ENCODE peak calls at places on chromosome 6, in nine cellular contexts. Y is HCT116; T is mucosa of descending colon; Z is lung; Q is transverse colon; M is uterus; J is SJCRH30; I is CD4-positive, alpha-beta memory T cell; S is ovary. D is an unnamed sample. For H3K9me3, the result is how much of the 10 kb centered on the place peaks cover.

GRCh38 chr6:112049051-112049799 is 4.7 kb upstream of the CCN6 start:
- DNase-seq in T (no peak), Y (no peak), J (no peak), Q (no peak), S (no peak), Z (no peak), M (no peak), I (no peak), D (no peak)

GRCh38 chr6:11702039-11702795 is 76.4 kb downstream of the ADTRP start:
- DNase-seq in J (no peak), Y (no peak), T (no peak), Q (no peak), S (no peak), I (no peak), Z (no peak), M (no peak), D (no peak)

GRCh38 chr6:33298773-33299236 is at the start of gene RGL2:
- DNase-seq in M (peak), T (peak), Q (peak), I (no peak), S (peak), J (peak), Z (peak), Y (no peak), D (peak)

GRCh38 chr6:134550604-134551003 is 232.7 kb upstream of the SGK1 start:
- DNase-seq in Z (no peak), J (no peak), I (no peak), Q (no peak), M (no peak), T (no peak), Y (no peak), S (no peak), D (no peak)

GRCh38 chr6:36357872-36358234 is 21.2 kb upstream of the BNIP5 start:
- DNase-seq in Y (no peak), S (no peak), J (no peak), Z (no peak), T (no peak), Q (no peak), M (no peak), I (no peak), D (no peak)

GRCh38 chr6:1613631-1614447 is 4.1 kb downstream of the FOXC1 start:
- DNase-seq in J (no peak), Z (no peak), S (peak), T (no peak), M (no peak), I (no peak), Q (no peak), Y (no peak), D (no peak)

GRCh38 chr6:85641522-85641915 is 1.2 kb downstream of the SYNCRIP start:
- DNase-seq in T (no peak), M (no peak), S (no peak), Z (no peak), J (no peak), I (no peak), Q (no peak), Y (no peak), D (no peak)

GRCh38 chr6:11393713-11394627 is 143.6 kb upstream of the TMEM170B start:
- DNase-seq in I (no peak), T (no peak), Q (no peak), Y (no peak), S (no peak), Z (no peak), J (peak), M (no peak), D (no peak)

GRCh38 chr6:134437376-134437775 is 119.5 kb upstream of the SGK1 start:
- DNase-seq in I (no peak), Y (no peak), S (no peak), T (no peak), M (no peak), Z (no peak), Q (peak), J (no peak), D (peak)

GRCh38 chr6:30618270-30618787 is 689 bp downstream of the MRPS18B start:
- DNase-seq in J (peak), Z (no peak), Q (peak), I (no peak), S (no peak), Y (no peak), M (no peak), T (peak), D (no peak)

GRCh38 chr6:154112181-154112809 is 73.3 kb downstream of the OPRM1 start:
- DNase-seq in J (no peak), Q (no peak), S (no peak), Y (no peak), Z (no peak), T (no peak), I (no peak), M (no peak), D (no peak)

GRCh38 chr6:149190228-149190831 is 127.2 kb upstream of the TAB2 start:
- DNase-seq in I (peak), M (no peak), Q (peak), T (peak), Z (peak), S (no peak), Y (no peak), J (peak), D (no peak)

GRCh38 chr6:45677381-45677992 is 299.8 kb upstream of the SUPT3H start:
- DNase-seq in Z (no peak), J (peak), T (peak), Q (peak), Y (no peak), M (peak), I (peak), S (no peak), D (no peak)

GRCh38 chr6:104952911-104953409 is 3.9 kb upstream of the LIN28B start:
- DNase-seq in J (no peak), M (no peak), Z (no peak), Q (no peak), Y (no peak), I (no peak), S (no peak), T (no peak), D (no peak)

GRCh38 chr6:20575125-20575524 is 40.9 kb downstream of the CDKAL1 start:
- DNase-seq in T (peak), S (no peak), I (no peak), Z (no peak), Q (no peak), Y (no peak), M (no peak), J (no peak), D (no peak)

GRCh38 chr6:117908246-117909107 is 1.4 kb downstream of the SLC35F1 start:
- DNase-seq in J (no peak), Z (no peak), S (peak), I (no peak), Q (no peak), Y (no peak), M (peak), T (no peak), D (no peak)

GRCh38 chr6:27532820-27533538 is 60.1 kb upstream of the ZNF184 start:
- DNase-seq in S (no peak), I (no peak), Y (peak), Z (no peak), Q (no peak), M (no peak), J (no peak), T (no peak), D (no peak)

GRCh38 chr6:90715093-90715655 is 128.3 kb upstream of the MAP3K7 start:
- DNase-seq in Q (no peak), S (peak), M (peak), I (no peak), Z (no peak), J (no peak), T (no peak), Y (no peak), D (no peak)

GRCh38 chr6:2055914-2056313 is 189.5 kb downstream of the GMDS start:
- DNase-seq in I (no peak), M (no peak), Y (no peak), T (no peak), S (no peak), Z (no peak), J (no peak), Q (no peak), D (no peak)

GRCh38 chr6:155378284-155378683 is 64.0 kb upstream of the TFB1M start:
- DNase-seq in T (no peak), Y (no peak), J (no peak), Z (no peak), M (no peak), I (no peak), S (no peak), Q (no peak), D (no peak)

GRCh38 chr6:49556429-49556837 is 6.0 kb downstream of the C6orf141 start:
- DNase-seq in Y (peak), T (peak), J (no peak), M (no peak), Q (peak), I (no peak), S (no peak), Z (peak), D (no peak)

GRCh38 chr6:13590574-13591153 is 16.3 kb downstream of the SIRT5 start:
- DNase-seq in J (no peak), Y (no peak), Q (no peak), T (no peak), I (no peak), S (no peak), Z (no peak), M (no peak), D (no peak)

GRCh38 chr6:156782691-156783320 is 5.6 kb downstream of the ARID1B start:
- DNase-seq in I (no peak), Y (no peak), Z (no peak), M (no peak), J (no peak), T (no peak), S (no peak), Q (no peak), D (no peak)

GRCh38 chr6:42204768-42205282 is 10.1 kb upstream of the GUCA1B start:
- DNase-seq in T (no peak), S (no peak), I (no peak), J (no peak), Y (no peak), Z (no peak), M (no peak), Q (no peak), D (no peak)

GRCh38 chr6:169428532-169428931 is 174.9 kb upstream of the THBS2 start:
- DNase-seq in T (no peak), I (no peak), Q (no peak), Z (no peak), M (peak), Y (no peak), S (peak), J (peak), D (no peak)

GRCh38 chr6:71190809-71191208 is 97.8 kb upstream of the OGFRL1 start:
- DNase-seq in T (no peak), I (peak), J (no peak), Z (no peak), Q (no peak), S (no peak), M (no peak), Y (no peak), D (no peak)

GRCh38 chr6:103797738-103798137 is 1062.0 kb downstream of the HACE1 start:
- DNase-seq in J (no peak), Z (no peak), Y (no peak), Q (no peak), S (no peak), I (no peak), T (no peak), M (no peak), D (no peak)

GRCh38 chr6:148109732-148110131 is 232.9 kb upstream of the SASH1 start:
- DNase-seq in Z (peak), Y (no peak), J (no peak), I (no peak), T (peak), S (no peak), Q (no peak), M (no peak), D (no peak)

GRCh38 chr6:78700997-78701396 is 166.4 kb upstream of the IRAK1BP1 start:
- DNase-seq in I (no peak), J (no peak), Y (no peak), Q (no peak), M (no peak), Z (no peak), S (no peak), T (no peak), D (no peak)

GRCh38 chr6:4603291-4603690 is 172.9 kb upstream of the CDYL start:
- DNase-seq in Z (peak), I (no peak), M (no peak), T (no peak), Y (peak), Q (peak), S (no peak), J (no peak), D (peak)

GRCh38 chr6:26338810-26339209 is 26.2 kb upstream of the BTN3A2 start:
- DNase-seq in Y (no peak), I (no peak), M (no peak), Q (no peak), Z (no peak), T (no peak), J (no peak), S (no peak), D (no peak)

GRCh38 chr6:52253494-52253893 is 9.2 kb upstream of the IL17F start:
- DNase-seq in S (no peak), Q (no peak), J (no peak), M (no peak), T (no peak), Z (no peak), I (no peak), Y (no peak), D (no peak)

GRCh38 chr6:88662653-88663174 is 300.7 kb downstream of the RNGTT start:
- DNase-seq in Y (no peak), T (no peak), M (no peak), S (no peak), Z (no peak), Q (no peak), I (no peak), J (no peak), D (no peak)
- H3K9me3 ChIP-seq in Y (under half), T (under half), M (under half), S (under half), Z (under half), Q (under half), I (under half), J (under half), D (under half)

GRCh38 chr6:16630035-16630643 is 131.1 kb downstream of the ATXN1 start:
- DNase-seq in M (no peak), S (no peak), T (no peak), J (no peak), Z (no peak), Y (no peak), I (no peak), Q (no peak), D (no peak)
- H3K4me3 ChIP-seq in M (no peak), S (no peak), T (no peak), J (no peak), Z (no peak), Y (no peak), I (no peak), Q (no peak), D (no peak)

GRCh38 chr6:167496707-167497106 is 171.8 kb downstream of the TTLL2 start:
- DNase-seq in M (no peak), T (no peak), Z (no peak), I (no peak), Q (no peak), Y (no peak), S (no peak), J (no peak), D (no peak)
- H3K9me3 ChIP-seq in M (under half), T (under half), Z (under half), I (under half), Q (under half), Y (under half), S (under half), J (under half), D (under half)

DNA sequence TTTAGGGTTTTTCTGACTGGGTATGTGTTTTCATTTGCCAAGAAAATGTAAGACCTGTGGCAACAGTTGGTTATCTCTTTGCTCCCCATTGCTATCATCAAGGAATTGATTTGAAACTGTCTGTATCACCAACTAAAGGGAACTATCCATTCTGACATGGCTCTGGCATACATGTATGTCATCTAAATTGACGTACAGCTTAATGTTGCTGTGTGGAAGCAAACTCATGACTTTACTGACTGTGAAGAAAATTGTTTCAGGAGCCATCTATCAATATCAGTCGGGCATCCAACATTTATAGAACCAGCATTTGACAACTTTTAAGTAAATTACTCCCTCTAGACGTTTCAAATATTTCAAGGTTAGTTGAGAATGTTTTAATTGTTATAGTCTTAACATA is 555.8 kb upstream of the EPHA7 start:
- DNase-seq in J (no peak), Z (no peak), M (no peak), Q (no peak), Y (no peak), I (no peak), S (no peak), T (no peak), D (no peak)
- H3K4me3 ChIP-seq in J (no peak), Z (no peak), M (no peak), Q (no peak), Y (no peak), I (no peak), S (no peak), T (no peak), D (no peak)

DNA sequence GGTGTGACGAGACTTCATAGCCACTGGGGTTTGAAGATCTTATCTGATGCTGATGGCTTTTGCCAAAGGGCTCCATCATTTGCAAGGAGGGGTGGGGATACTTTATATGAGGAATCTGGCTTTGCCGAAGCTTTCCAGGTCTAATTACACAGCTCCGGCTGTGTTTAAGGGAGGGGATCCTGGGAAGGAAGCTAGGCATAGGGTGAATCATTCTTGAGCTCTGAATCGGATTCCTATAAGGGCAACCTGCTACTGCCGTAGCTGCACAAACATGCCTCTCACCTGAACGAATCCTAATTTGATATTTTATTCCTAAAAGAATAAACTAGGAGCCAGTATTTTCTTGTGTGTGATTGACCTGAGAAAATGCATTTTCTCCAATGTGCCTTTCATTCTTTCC is 249.5 kb downstream of the SOD2 start:
- DNase-seq in Q (no peak), M (no peak), Y (no peak), T (no peak), S (no peak), Z (no peak), I (no peak), J (no peak), D (no peak)
- H3K9me3 ChIP-seq in Q (under half), M (under half), Y (under half), T (under half), S (under half), Z (under half), I (under half), J (under half), D (under half)

DNA sequence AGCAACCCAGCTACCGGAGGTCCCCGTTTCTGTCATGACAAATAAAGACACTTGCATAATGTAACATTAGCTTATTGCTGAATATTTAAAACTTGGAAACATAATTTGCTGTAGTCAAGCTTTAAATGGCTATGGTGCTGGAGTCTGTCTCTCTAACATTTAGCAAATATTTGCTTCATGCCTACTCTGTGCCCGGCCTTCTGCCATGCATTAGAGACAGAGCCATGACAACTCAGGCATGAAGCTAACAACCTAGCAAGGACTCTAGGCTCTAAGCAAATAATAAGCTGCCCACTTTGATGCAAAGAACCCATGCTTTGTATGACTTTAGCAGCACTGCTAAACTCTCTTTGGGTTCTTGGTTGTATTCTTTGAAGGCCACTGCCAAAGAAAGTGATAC is 103.5 kb upstream of the COL21A1 start:
- DNase-seq in M (no peak), S (no peak), T (no peak), Y (no peak), Z (no peak), I (no peak), Q (no peak), J (no peak), D (no peak)
- H3K4me3 ChIP-seq in M (no peak), S (no peak), T (no peak), Y (no peak), Z (no peak), I (no peak), Q (no peak), J (no peak), D (no peak)

GRCh38 chr6:168302534-168302933 is 17.0 kb downstream of the DACT2 start:
- DNase-seq in T (peak), J (no peak), I (no peak), Z (no peak), Q (peak), S (no peak), M (no peak), Y (no peak), D (peak)
- H3K9me3 ChIP-seq in T (under half), J (under half), I (under half), Z (under half), Q (under half), S (under half), M (under half), Y (under half), D (under half)

GRCh38 chr6:145811741-145812140 is 2.9 kb downstream of the FBXO30 start:
- DNase-seq in T (no peak), Y (no peak), J (no peak), I (no peak), S (no peak), Z (no peak), M (no peak), Q (no peak), D (no peak)
- H3K4me3 ChIP-seq in T (no peak), Y (no peak), J (no peak), I (no peak), S (no peak), Z (no peak), M (no peak), Q (no peak), D (peak)